ENCODE peak calls at places on chromosomes 11 and 22, in ten cellular contexts. Z, N, L, U, I, K, J, H, D and P are unnamed samples.

GRCh38 chr11:105268404-105269062 is 129.0 kb upstream of the CARD18 start:
- DNase-seq in Z (no peak), H (no peak), K (no peak), N (no peak), L (no peak), J (no peak), I (no peak), U (no peak), D (no peak), P (no peak)

GRCh38 chr22:28181332-28181731 is 262.3 kb upstream of the PITPNB start:
- DNase-seq in J (no peak), Z (no peak), N (no peak), H (no peak), U (no peak), L (no peak), I (no peak), K (no peak), D (no peak), P (no peak)

GRCh38 chr11:66126064-66126463 is 56.0 kb downstream of the PACS1 start:
- DNase-seq in K (no peak), I (peak), J (no peak), U (no peak), H (no peak), L (no peak), D (no peak), N (no peak), Z (peak), P (no peak)

GRCh38 chr22:17869285-17870096 is 95.2 kb upstream of the BID start:
- DNase-seq in J (no peak), H (no peak), I (no peak), U (no peak), L (no peak), D (no peak), K (no peak), Z (no peak), N (no peak), P (no peak)

GRCh38 chr11:12279672-12280108 is 97.7 kb upstream of the PARVA start:
- DNase-seq in D (no peak), K (no peak), H (no peak), J (no peak), L (no peak), Z (no peak), U (no peak), I (no peak), N (no peak), P (no peak)

GRCh38 chr11:75475767-75476650 is 43.0 kb upstream of the KLHL35 start:
- DNase-seq in D (peak), I (no peak), N (peak), L (no peak), J (no peak), U (no peak), Z (no peak), H (no peak), K (no peak), P (no peak)

GRCh38 chr11:131533164-131533563 is 162.7 kb downstream of the NTM start:
- DNase-seq in H (no peak), Z (no peak), N (no peak), J (no peak), U (no peak), L (no peak), I (no peak), K (no peak), D (no peak), P (no peak)

GRCh38 chr11:65640483-65641207 is 2.7 kb downstream of the SIPA1 start:
- DNase-seq in U (no peak), K (peak), N (no peak), Z (peak), D (peak), J (peak), L (no peak), H (peak), I (peak), P (no peak)

GRCh38 chr11:32374261-32374711 is 61.1 kb downstream of the WT1 start:
- DNase-seq in U (no peak), K (no peak), J (no peak), L (peak), N (peak), D (no peak), Z (no peak), H (peak), I (peak), P (no peak)

GRCh38 chr11:117089685-117090084 is 8.5 kb downstream of the SIK3 start:
- DNase-seq in N (no peak), I (no peak), J (no peak), H (no peak), U (no peak), D (no peak), Z (no peak), K (no peak), L (no peak), P (no peak)

GRCh38 chr22:42962295-42963230 is 52.4 kb downstream of the PACSIN2 start:
- DNase-seq in K (no peak), H (no peak), Z (no peak), D (peak), U (no peak), J (no peak), N (no peak), L (peak), I (no peak), P (no peak)

GRCh38 chr22:37370306-37370979 is 56.8 kb downstream of the ELFN2 start:
- DNase-seq in Z (peak), H (no peak), J (no peak), N (no peak), K (no peak), L (no peak), U (no peak), I (no peak), D (peak), P (no peak)

GRCh38 chr22:30116362-30117117 is 36.3 kb downstream of the HORMAD2 start:
- DNase-seq in K (no peak), D (no peak), Z (no peak), L (no peak), J (no peak), N (no peak), I (no peak), H (no peak), U (no peak), P (no peak)

GRCh38 chr11:122085264-122085663 is 30.8 kb downstream of the BLID start:
- DNase-seq in Z (no peak), J (no peak), U (peak), I (no peak), L (no peak), N (no peak), D (no peak), K (no peak), H (no peak), P (no peak)

GRCh38 chr22:32979606-32980005 is 78.6 kb downstream of the SYN3 start:
- DNase-seq in N (no peak), H (no peak), L (no peak), J (no peak), Z (no peak), I (no peak), K (no peak), D (no peak), U (no peak), P (no peak)

GRCh38 chr22:39748877-39749276 is 144.7 kb downstream of the ENTHD1 start:
- DNase-seq in L (peak), K (no peak), J (no peak), N (no peak), Z (no peak), H (no peak), U (no peak), I (no peak), D (no peak), P (no peak)